ENCODE peak calls at places on chromosome 16, in nine cellular contexts. J, A, E, Y, S, T, G, H and C are unnamed samples.

GRCh38 chr16:66175580-66175979 is 190.9 kb upstream of the CDH5 start:
- DNase-seq in J (no peak), G (no peak), E (no peak), S (no peak), H (no peak), A (no peak), Y (no peak), T (no peak), C (peak; percentile 29)

GRCh38 chr16:28089992-28090365 is 26.5 kb upstream of the GSG1L start:
- DNase-seq in Y (no peak), E (no peak), T (no peak), S (no peak), G (no peak), A (no peak), J (no peak), H (no peak), C (no peak)

GRCh38 chr16:59192551-59193199 is 458.6 kb upstream of the GOT2 start:
- DNase-seq in G (no peak), E (peak; percentile 46), T (peak; percentile 33), A (no peak), H (peak; percentile 19), S (no peak), Y (no peak), J (no peak), C (peak; percentile 54)

GRCh38 chr16:74455213-74455612 is 33.9 kb upstream of the CLEC18B start:
- DNase-seq in S (no peak), T (no peak), Y (no peak), H (no peak), E (peak; percentile 41), J (no peak), A (no peak), G (no peak), C (no peak)

GRCh38 chr16:58099956-58100300 is 29.3 kb downstream of the CFAP20 start:
- DNase-seq in J (no peak), T (no peak), H (no peak), A (no peak), E (no peak), Y (no peak), G (peak; percentile 30), S (no peak), C (no peak)

GRCh38 chr16:66682271-66682670 is 14.3 kb downstream of the CMTM4 start:
- DNase-seq in S (no peak), A (no peak), H (no peak), E (peak; percentile 41), T (no peak), Y (no peak), G (no peak), J (no peak), C (no peak)

GRCh38 chr16:57115504-57116182 is 23.3 kb downstream of the CPNE2 start:
- DNase-seq in J (no peak), Y (no peak), G (peak; percentile 78), E (no peak), T (peak; percentile 70), S (no peak), A (no peak), H (no peak), C (no peak)

GRCh38 chr16:69311533-69312388 is 611 bp downstream of the VPS4A start:
- DNase-seq in Y (no peak), T (peak; percentile 80), G (peak; percentile 72), J (peak; percentile 40), S (no peak), A (no peak), H (peak; percentile 54), E (no peak), C (no peak)

GRCh38 chr16:9099131-9099625 is 7.7 kb downstream of the HAPSTR1 start:
- DNase-seq in E (no peak), Y (no peak), H (no peak), J (peak; percentile 32), T (no peak), A (no peak), G (no peak), S (no peak), C (no peak)

GRCh38 chr16:87715658-87716057 is 50.1 kb downstream of the KLHDC4 start:
- DNase-seq in T (no peak), E (no peak), G (no peak), H (no peak), A (no peak), Y (no peak), S (no peak), J (no peak), C (no peak)

GRCh38 chr16:73122604-73123386 is 74.9 kb upstream of the ZFHX3 start:
- DNase-seq in J (no peak), H (no peak), A (no peak), Y (no peak), E (peak; percentile 24), T (no peak), S (no peak), G (no peak), C (peak; percentile 62)

GRCh38 chr16:17334096-17334495 is 136.7 kb downstream of the XYLT1 start:
- DNase-seq in T (no peak), A (no peak), S (peak; percentile 13), H (no peak), E (no peak), G (peak; percentile 72), J (no peak), Y (no peak), C (no peak)

GRCh38 chr16:29107299-29107698 is 122.4 kb downstream of the LAT start:
- DNase-seq in H (no peak), J (peak; percentile 49), E (no peak), A (no peak), Y (no peak), G (no peak), S (no peak), T (no peak), C (no peak)

GRCh38 chr16:21088646-21089538 is 61.8 kb downstream of the DNAH3 start:
- DNase-seq in G (no peak), J (no peak), T (no peak), Y (no peak), H (no peak), S (no peak), E (no peak), A (no peak), C (no peak)

GRCh38 chr16:20348365-20349185 is 3.9 kb downstream of the UMOD start:
- DNase-seq in A (no peak), T (peak; percentile 39), Y (no peak), S (no peak), J (peak; percentile 57), E (no peak), H (no peak), G (no peak), C (no peak)

GRCh38 chr16:60744198-60744597 is 1292.0 kb downstream of the CDH8 start:
- DNase-seq in Y (no peak), H (no peak), E (no peak), S (no peak), A (no peak), T (no peak), J (no peak), G (no peak), C (no peak)

GRCh38 chr16:55324491-55325447 is 766 bp downstream of the IRX6 start:
- DNase-seq in E (no peak), A (no peak), T (peak; percentile 68), S (no peak), J (no peak), Y (no peak), H (no peak), G (no peak), C (no peak)

GRCh38 chr16:84718-85452 is 6.9 kb downstream of the MPG start:
- DNase-seq in Y (peak; percentile 65), E (peak; percentile 97), A (no peak), H (no peak), T (no peak), G (peak; percentile 85), J (peak; percentile 53), S (peak; percentile 61), C (peak; percentile 64)
- TF ChIP-seq POLR2AphosphoS5 in Y (no peak), E (peak; percentile 95), A (no peak), H (no peak), T (peak; percentile 61), G (peak; percentile 30), J (peak; percentile 79), S (peak; percentile 17), C (peak; percentile 66)

DNA sequence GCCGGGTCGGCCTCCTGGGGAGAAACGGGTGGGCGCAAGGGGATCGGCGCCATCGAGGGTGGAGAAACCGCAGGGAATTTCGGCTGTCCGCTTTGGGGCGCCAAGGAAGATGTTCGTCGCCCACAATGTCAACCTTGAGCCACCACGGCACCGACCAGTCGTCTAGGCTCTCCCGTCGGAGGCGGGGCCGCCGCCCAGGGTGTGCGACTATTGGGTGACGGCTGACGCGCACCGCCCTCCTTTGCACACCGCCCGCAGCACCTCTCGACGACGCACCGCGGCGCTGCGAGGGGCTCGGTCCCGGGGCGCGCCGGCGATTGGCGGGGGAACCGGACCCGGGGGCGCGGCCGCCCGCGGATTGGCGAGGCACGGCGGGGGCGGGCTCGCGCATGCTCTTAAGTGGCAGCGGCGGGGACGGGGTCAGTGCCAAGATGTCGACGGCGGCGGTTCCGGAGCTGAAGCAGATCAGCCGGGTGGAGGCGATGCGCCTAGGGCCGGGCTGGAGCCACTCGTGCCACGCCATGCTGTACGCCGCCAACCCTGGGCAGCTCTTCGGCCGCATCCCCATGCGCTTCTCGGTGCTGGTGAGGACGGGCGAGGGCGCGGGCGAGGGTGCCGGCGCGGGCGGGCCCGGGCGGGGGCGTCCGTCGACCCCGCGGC is at the start of gene NUDT16L1:
- DNase-seq in S (peak; percentile 67), Y (peak; percentile 76), J (peak; percentile 98), A (peak; percentile 77), G (peak; percentile 98), T (peak; percentile 100), H (peak; percentile 97), E (peak; percentile 98), C (peak; percentile 96)
- TF ChIP-seq POLR2AphosphoS5 in S (peak; percentile 74), Y (peak; percentile 95), J (peak; percentile 85), A (peak; percentile 73), G (peak; percentile 92), T (peak; percentile 77), H (peak; percentile 34), E (peak; percentile 79), C (peak; percentile 76)

GRCh38 chr16:79310734-79311133 is 289.8 kb downstream of the MAF start:
- DNase-seq in T (no peak), S (no peak), H (no peak), E (no peak), Y (no peak), G (no peak), J (peak; percentile 32), A (no peak), C (no peak)

GRCh38 chr16:79312502-79312901 is 288.0 kb downstream of the MAF start:
- DNase-seq in S (no peak), A (no peak), H (no peak), J (no peak), T (no peak), E (no peak), Y (no peak), G (no peak), C (no peak)

DNA sequence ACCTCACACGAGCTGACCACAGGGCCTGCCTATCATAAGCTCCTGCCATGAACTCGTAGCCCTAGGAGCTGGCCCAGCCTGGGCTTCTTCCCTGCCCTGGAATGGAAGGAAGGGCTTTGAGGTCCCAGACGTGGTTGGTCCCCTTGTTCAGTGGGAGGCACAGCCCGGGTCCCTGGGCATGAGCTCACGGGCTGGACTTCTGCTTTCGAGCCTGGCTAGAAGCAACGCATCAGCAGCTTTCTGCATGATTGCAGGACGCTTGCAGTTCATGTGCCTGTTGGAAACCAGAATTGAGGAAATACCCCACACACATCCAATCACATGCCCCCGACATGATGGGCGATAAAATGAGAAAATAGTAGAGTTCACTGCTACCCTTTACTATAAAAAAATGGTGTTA is 293.3 kb downstream of the MAF start:
- DNase-seq in H (no peak), S (no peak), J (no peak), A (no peak), G (peak; percentile 79), E (no peak), Y (no peak), T (no peak), C (no peak)
- TF ChIP-seq POLR2AphosphoS5 in H (no peak), S (no peak), J (no peak), A (no peak), G (no peak), E (no peak), Y (no peak), T (no peak), C (no peak)

GRCh38 chr16:81715358-81716196 is 63.5 kb upstream of the PLCG2 start:
- DNase-seq in S (no peak), E (no peak), A (no peak), J (no peak), H (no peak), G (no peak), Y (peak; percentile 77), T (no peak), C (no peak)
- TF ChIP-seq POLR2AphosphoS5 in S (no peak), E (no peak), A (no peak), J (no peak), H (no peak), G (peak; percentile 77), Y (no peak), T (no peak), C (no peak)